ENCODE peak calls at places on chromosomes 13 and 19, in four cellular contexts. One of them, this sample, is unnamed.

GRCh38 chr19:17988161-17988560 is 19.8 kb upstream of the ARRDC2 start:
- DNase-seq in T-helper 1 cell: no peak
- DNase-seq in GF-D8: no peak
- DNase-seq in left cardiac atrium: no peak
- DNase-seq in this sample: no peak

GRCh38 chr13:78993792-78994191 is 334.8 kb upstream of the OBI1 start:
- DNase-seq in GF-D8: no peak
- DNase-seq in left cardiac atrium: no peak
- DNase-seq in T-helper 1 cell: no peak
- DNase-seq in this sample: no peak

GRCh38 chr19:29812881-29813275 is 1.1 kb downstream of the CCNE1 start:
- DNase-seq in GF-D8: no peak
- DNase-seq in T-helper 1 cell: no peak
- DNase-seq in left cardiac atrium: no peak
- DNase-seq in this sample: no peak

GRCh38 chr19:4365791-4366665 is 22.7 kb downstream of the MPND start:
- DNase-seq in T-helper 1 cell: no peak
- DNase-seq in left cardiac atrium: no peak
- DNase-seq in GF-D8: no peak
- DNase-seq in this sample: no peak

GRCh38 chr13:112931028-112931934 is 37.7 kb upstream of the MCF2L start:
- DNase-seq in GF-D8: no peak
- DNase-seq in left cardiac atrium: peak
- DNase-seq in T-helper 1 cell: no peak
- DNase-seq in this sample: no peak

GRCh38 chr19:29934257-29934656 is 7.8 kb upstream of the URI1 start:
- DNase-seq in left cardiac atrium: no peak
- DNase-seq in GF-D8: no peak
- DNase-seq in T-helper 1 cell: no peak
- DNase-seq in this sample: no peak

GRCh38 chr13:37383066-37383465 is 215.5 kb downstream of the POSTN start:
- DNase-seq in GF-D8: no peak
- DNase-seq in T-helper 1 cell: no peak
- DNase-seq in left cardiac atrium: no peak
- DNase-seq in this sample: no peak

GRCh38 chr13:59356607-59357006 is 807.1 kb downstream of the DIAPH3 start:
- DNase-seq in left cardiac atrium: peak
- DNase-seq in T-helper 1 cell: no peak
- DNase-seq in GF-D8: peak
- DNase-seq in this sample: peak

GRCh38 chr19:5692785-5693194 is 2.7 kb downstream of the RPL36 start:
- DNase-seq in T-helper 1 cell: no peak
- DNase-seq in left cardiac atrium: no peak
- DNase-seq in GF-D8: no peak
- DNase-seq in this sample: no peak

GRCh38 chr13:51643882-51644281 is 59.6 kb downstream of the WDFY2 start:
- DNase-seq in left cardiac atrium: no peak
- DNase-seq in T-helper 1 cell: no peak
- DNase-seq in GF-D8: peak
- DNase-seq in this sample: no peak

GRCh38 chr19:10852098-10852800 is 4.0 kb downstream of the C19orf38 start:
- DNase-seq in T-helper 1 cell: no peak
- DNase-seq in left cardiac atrium: no peak
- DNase-seq in GF-D8: no peak
- DNase-seq in this sample: no peak

GRCh38 chr19:8965887-8966286 is 44.3 kb downstream of the MUC16 start:
- DNase-seq in left cardiac atrium: no peak
- DNase-seq in GF-D8: no peak
- DNase-seq in T-helper 1 cell: no peak
- DNase-seq in this sample: no peak

GRCh38 chr13:66623129-66623528 is 607.0 kb downstream of the PCDH9 start:
- DNase-seq in left cardiac atrium: no peak
- DNase-seq in T-helper 1 cell: no peak
- DNase-seq in GF-D8: no peak
- DNase-seq in this sample: no peak

GRCh38 chr19:46502891-46503290 is 7.2 kb upstream of the PNMA8B start:
- DNase-seq in GF-D8: no peak
- DNase-seq in left cardiac atrium: no peak
- DNase-seq in T-helper 1 cell: no peak
- DNase-seq in this sample: no peak

GRCh38 chr13:83178008-83178407 is 704.3 kb downstream of the SLITRK1 start:
- DNase-seq in GF-D8: no peak
- DNase-seq in left cardiac atrium: no peak
- DNase-seq in T-helper 1 cell: no peak
- DNase-seq in this sample: no peak

GRCh38 chr19:49512970-49513745 is 697 bp downstream of the FCGRT start:
- DNase-seq in T-helper 1 cell: no peak
- DNase-seq in left cardiac atrium: peak
- DNase-seq in GF-D8: no peak
- DNase-seq in this sample: peak

GRCh38 chr13:58480011-58480410 is 848.5 kb downstream of the PCDH17 start:
- DNase-seq in T-helper 1 cell: no peak
- DNase-seq in left cardiac atrium: no peak
- DNase-seq in GF-D8: no peak
- DNase-seq in this sample: no peak

GRCh38 chr13:56869671-56870070 is 271.0 kb upstream of the PRR20A start:
- DNase-seq in left cardiac atrium: no peak
- DNase-seq in T-helper 1 cell: no peak
- DNase-seq in GF-D8: no peak
- DNase-seq in this sample: no peak

GRCh38 chr19:4140237-4140711 is 13.2 kb upstream of the CREB3L3 start:
- DNase-seq in left cardiac atrium: no peak
- DNase-seq in T-helper 1 cell: no peak
- DNase-seq in GF-D8: peak
- DNase-seq in this sample: peak

GRCh38 chr13:54536112-54536511 is 1507.5 kb downstream of the OLFM4 start:
- DNase-seq in T-helper 1 cell: no peak
- DNase-seq in GF-D8: no peak
- DNase-seq in left cardiac atrium: no peak
- DNase-seq in this sample: no peak

GRCh38 chr13:93169980-93170379 is 56.6 kb upstream of the GPC6 start:
- DNase-seq in GF-D8: no peak
- DNase-seq in T-helper 1 cell: no peak
- DNase-seq in left cardiac atrium: no peak
- DNase-seq in this sample: no peak

GRCh38 chr13:25231537-25231936 is 55.8 kb downstream of the MTMR6 start:
- DNase-seq in left cardiac atrium: no peak
- DNase-seq in T-helper 1 cell: no peak
- DNase-seq in GF-D8: no peak
- DNase-seq in this sample: no peak

GRCh38 chr19:15448778-15449619 is 757 bp downstream of the WIZ start:
- DNase-seq in GF-D8: no peak
- DNase-seq in left cardiac atrium: no peak
- DNase-seq in T-helper 1 cell: no peak
- DNase-seq in this sample: no peak

GRCh38 chr19:36245210-36246005 is 30.5 kb downstream of the ZNF146 start:
- DNase-seq in GF-D8: no peak
- DNase-seq in left cardiac atrium: no peak
- DNase-seq in T-helper 1 cell: no peak
- DNase-seq in this sample: no peak

GRCh38 chr19:17902701-17903100 is 30.1 kb upstream of the CCDC124 start:
- DNase-seq in left cardiac atrium: no peak
- DNase-seq in GF-D8: no peak
- DNase-seq in T-helper 1 cell: no peak
- DNase-seq in this sample: no peak

GRCh38 chr19:29119582-29119981 is 93.4 kb downstream of the UQCRFS1 start:
- DNase-seq in left cardiac atrium: no peak
- DNase-seq in GF-D8: no peak
- DNase-seq in T-helper 1 cell: no peak
- DNase-seq in this sample: no peak

GRCh38 chr13:97125051-97125809 is 96.9 kb upstream of the MBNL2 start:
- DNase-seq in GF-D8: no peak
- DNase-seq in left cardiac atrium: peak
- DNase-seq in T-helper 1 cell: no peak
- DNase-seq in this sample: peak

GRCh38 chr19:5434970-5435641 is 20.1 kb upstream of the ZNRF4 start:
- DNase-seq in left cardiac atrium: no peak
- DNase-seq in GF-D8: no peak
- DNase-seq in T-helper 1 cell: no peak
- DNase-seq in this sample: no peak

GRCh38 chr19:34184880-34185491 is 12.7 kb downstream of the LSM14A start:
- DNase-seq in left cardiac atrium: no peak
- DNase-seq in T-helper 1 cell: no peak
- DNase-seq in GF-D8: peak
- DNase-seq in this sample: no peak

GRCh38 chr19:32896516-32897214 is 27.1 kb upstream of the SLC7A9 start:
- DNase-seq in T-helper 1 cell: no peak
- DNase-seq in GF-D8: no peak
- DNase-seq in left cardiac atrium: no peak
- DNase-seq in this sample: no peak

GRCh38 chr13:82636119-82636518 is 1246.2 kb downstream of the SLITRK1 start:
- DNase-seq in left cardiac atrium: no peak
- DNase-seq in T-helper 1 cell: no peak
- DNase-seq in GF-D8: no peak
- DNase-seq in this sample: no peak

GRCh38 chr13:105471683-105472082 is 1063.8 kb downstream of the EFNB2 start:
- DNase-seq in left cardiac atrium: no peak
- DNase-seq in T-helper 1 cell: no peak
- DNase-seq in GF-D8: no peak
- DNase-seq in this sample: no peak